ENCODE peak calls at places on chromosomes 1 and 21, in seven cellular contexts. One of them, this sample, is unnamed.

GRCh38 chr1:52055066-52055853 is at the start of gene TXNDC12:
- DNase-seq in RPMI7951: peak
- DNase-seq in nucleus accumbens: peak
- DNase-seq in A172: peak
- DNase-seq in GM12865: peak
- DNase-seq in SK-N-MC: peak
- DNase-seq in HuH-7.5: peak
- DNase-seq in this sample: peak

GRCh38 chr1:36365310-36365895 is 20.3 kb downstream of the STK40 start:
- DNase-seq in RPMI7951: peak
- DNase-seq in nucleus accumbens: no peak
- DNase-seq in A172: no peak
- DNase-seq in GM12865: no peak
- DNase-seq in SK-N-MC: no peak
- DNase-seq in HuH-7.5: no peak
- DNase-seq in this sample: no peak

GRCh38 chr1:3717715-3718601 is 34.3 kb upstream of the CCDC27 start:
- DNase-seq in RPMI7951: no peak
- DNase-seq in nucleus accumbens: no peak
- DNase-seq in A172: no peak
- DNase-seq in GM12865: peak
- DNase-seq in SK-N-MC: no peak
- DNase-seq in HuH-7.5: peak
- DNase-seq in this sample: no peak

GRCh38 chr1:63407002-63407401 is 39.6 kb downstream of the ALG6 start:
- DNase-seq in RPMI7951: no peak
- DNase-seq in nucleus accumbens: no peak
- DNase-seq in A172: no peak
- DNase-seq in GM12865: no peak
- DNase-seq in SK-N-MC: no peak
- DNase-seq in HuH-7.5: no peak
- DNase-seq in this sample: no peak

GRCh38 chr1:114854693-114855320 is at the start of gene SYCP1:
- DNase-seq in RPMI7951: no peak
- DNase-seq in nucleus accumbens: no peak
- DNase-seq in A172: no peak
- DNase-seq in GM12865: no peak
- DNase-seq in SK-N-MC: no peak
- DNase-seq in HuH-7.5: no peak
- DNase-seq in this sample: no peak

GRCh38 chr1:107277022-107277421 is 136.2 kb downstream of the NTNG1 start:
- DNase-seq in RPMI7951: peak
- DNase-seq in nucleus accumbens: no peak
- DNase-seq in A172: peak
- DNase-seq in GM12865: peak
- DNase-seq in SK-N-MC: peak
- DNase-seq in HuH-7.5: peak
- DNase-seq in this sample: peak

GRCh38 chr1:110433803-110434202 is 17.1 kb upstream of the PROK1 start:
- DNase-seq in RPMI7951: peak
- DNase-seq in nucleus accumbens: no peak
- DNase-seq in A172: peak
- DNase-seq in GM12865: peak
- DNase-seq in SK-N-MC: no peak
- DNase-seq in HuH-7.5: peak
- DNase-seq in this sample: peak

GRCh38 chr1:242784807-242785206 is 260.3 kb upstream of the PLD5 start:
- DNase-seq in RPMI7951: no peak
- DNase-seq in nucleus accumbens: no peak
- DNase-seq in A172: no peak
- DNase-seq in GM12865: no peak
- DNase-seq in SK-N-MC: no peak
- DNase-seq in HuH-7.5: no peak
- DNase-seq in this sample: no peak

GRCh38 chr21:45562965-45563364 is 20.7 kb upstream of the SLC19A1 start:
- DNase-seq in RPMI7951: no peak
- DNase-seq in nucleus accumbens: no peak
- DNase-seq in A172: no peak
- DNase-seq in GM12865: no peak
- DNase-seq in SK-N-MC: no peak
- DNase-seq in HuH-7.5: no peak
- DNase-seq in this sample: no peak

GRCh38 chr21:26280715-26281310 is 110.2 kb upstream of the APP start:
- DNase-seq in RPMI7951: no peak
- DNase-seq in nucleus accumbens: no peak
- DNase-seq in A172: no peak
- DNase-seq in GM12865: no peak
- DNase-seq in SK-N-MC: no peak
- DNase-seq in HuH-7.5: no peak
- DNase-seq in this sample: no peak

GRCh38 chr1:207004931-207005830 is 27.4 kb downstream of the C1orf116 start:
- DNase-seq in RPMI7951: peak
- DNase-seq in nucleus accumbens: no peak
- DNase-seq in A172: peak
- DNase-seq in GM12865: peak
- DNase-seq in SK-N-MC: peak
- DNase-seq in HuH-7.5: peak
- DNase-seq in this sample: no peak

GRCh38 chr21:46562964-46563607 is 41.8 kb downstream of the S100B start:
- DNase-seq in RPMI7951: no peak
- DNase-seq in nucleus accumbens: no peak
- DNase-seq in A172: no peak
- DNase-seq in GM12865: no peak
- DNase-seq in SK-N-MC: no peak
- DNase-seq in HuH-7.5: no peak
- DNase-seq in this sample: no peak

GRCh38 chr1:218339267-218339831 is 5.8 kb upstream of the TGFB2 start:
- DNase-seq in RPMI7951: peak
- DNase-seq in nucleus accumbens: no peak
- DNase-seq in A172: peak
- DNase-seq in GM12865: peak
- DNase-seq in SK-N-MC: no peak
- DNase-seq in HuH-7.5: no peak
- DNase-seq in this sample: no peak

GRCh38 chr1:168243200-168243599 is 17.4 kb downstream of the SFT2D2 start:
- DNase-seq in RPMI7951: no peak
- DNase-seq in nucleus accumbens: no peak
- DNase-seq in A172: no peak
- DNase-seq in GM12865: no peak
- DNase-seq in SK-N-MC: no peak
- DNase-seq in HuH-7.5: no peak
- DNase-seq in this sample: no peak

This sample was measured in epithelial cell of proximal tubule.